ENCODE peak calls at places on chromosomes 12 and 14, in five cellular contexts. X is tibial nerve, E is HCT116, M is upper lobe of left lung, B is IMR-90. C is an unnamed sample.

GRCh38 chr12:16669756-16670155 is 63.8 kb upstream of the LMO3 start:
- DNase-seq in X (no peak), E (no peak), M (no peak), B (no peak), C (no peak)

GRCh38 chr12:104998423-104999346 is 12.6 kb downstream of the NOPCHAP1 start:
- DNase-seq in X (no peak), E (no peak), M (no peak), B (no peak), C (no peak)

GRCh38 chr14:40616579-40616978 is 990.1 kb upstream of the LRFN5 start:
- DNase-seq in X (no peak), E (no peak), M (no peak), B (no peak), C (no peak)

GRCh38 chr12:100539209-100539608 is 34.3 kb upstream of the GAS2L3 start:
- DNase-seq in X (no peak), E (no peak), M (no peak), B (peak; percentile 37), C (no peak)

GRCh38 chr12:93183940-93184663 is 193.6 kb upstream of the NUDT4 start:
- DNase-seq in X (peak; percentile 75), E (no peak), M (peak; percentile 23), B (no peak), C (no peak)

GRCh38 chr14:92596328-92596943 is 82.9 kb downstream of the RIN3 start:
- DNase-seq in X (no peak), E (no peak), M (no peak), B (no peak), C (no peak)

GRCh38 chr12:109529618-109530300 is 43.5 kb downstream of the MMAB start:
- DNase-seq in X (no peak), E (no peak), M (no peak), B (no peak), C (no peak)

GRCh38 chr14:48398675-48399282 is 723.4 kb upstream of the MDGA2 start:
- DNase-seq in X (peak; percentile 15), E (peak; percentile 33), M (no peak), B (peak; percentile 47), C (no peak)

GRCh38 chr12:130993759-130994670 is 40.3 kb downstream of the ADGRD1 start:
- DNase-seq in X (no peak), E (no peak), M (no peak), B (no peak), C (no peak)

GRCh38 chr12:52311282-52311643 is 9.9 kb downstream of the KRT83 start:
- DNase-seq in X (no peak), E (no peak), M (no peak), B (no peak), C (no peak)

GRCh38 chr14:55077155-55077554 is 25.7 kb downstream of the MAPK1IP1L start:
- DNase-seq in X (no peak), E (peak; percentile 58), M (no peak), B (no peak), C (no peak)

GRCh38 chr12:65960820-65961691 is 136.8 kb downstream of the HMGA2 start:
- DNase-seq in X (no peak), E (no peak), M (no peak), B (peak; percentile 53), C (no peak)

GRCh38 chr14:55707365-55707804 is 127.4 kb downstream of the KTN1 start:
- DNase-seq in X (peak; percentile 17), E (no peak), M (no peak), B (peak; percentile 76), C (no peak)

GRCh38 chr12:6241495-6241894 is 41.3 kb downstream of the CD9 start:
- DNase-seq in X (peak; percentile 53), E (no peak), M (peak; percentile 86), B (no peak), C (no peak)

GRCh38 chr14:71415404-71415690 is 508.1 kb downstream of the PCNX1 start:
- DNase-seq in X (peak; percentile 19), E (no peak), M (no peak), B (peak; percentile 79), C (no peak)

GRCh38 chr14:63178912-63179311 is 25.3 kb upstream of the RHOJ start:
- DNase-seq in X (no peak), E (no peak), M (no peak), B (peak; percentile 46), C (no peak)

GRCh38 chr12:13339091-13339490 is 142.6 kb downstream of the EMP1 start:
- DNase-seq in X (no peak), E (no peak), M (no peak), B (no peak), C (no peak)

GRCh38 chr12:77727442-77728001 is 103.2 kb upstream of the NAV3 start:
- DNase-seq in X (no peak), E (no peak), M (no peak), B (no peak), C (no peak)

GRCh38 chr12:16950041-16950677 is 344.2 kb upstream of the LMO3 start:
- DNase-seq in X (no peak), E (no peak), M (no peak), B (no peak), C (no peak)

DNA sequence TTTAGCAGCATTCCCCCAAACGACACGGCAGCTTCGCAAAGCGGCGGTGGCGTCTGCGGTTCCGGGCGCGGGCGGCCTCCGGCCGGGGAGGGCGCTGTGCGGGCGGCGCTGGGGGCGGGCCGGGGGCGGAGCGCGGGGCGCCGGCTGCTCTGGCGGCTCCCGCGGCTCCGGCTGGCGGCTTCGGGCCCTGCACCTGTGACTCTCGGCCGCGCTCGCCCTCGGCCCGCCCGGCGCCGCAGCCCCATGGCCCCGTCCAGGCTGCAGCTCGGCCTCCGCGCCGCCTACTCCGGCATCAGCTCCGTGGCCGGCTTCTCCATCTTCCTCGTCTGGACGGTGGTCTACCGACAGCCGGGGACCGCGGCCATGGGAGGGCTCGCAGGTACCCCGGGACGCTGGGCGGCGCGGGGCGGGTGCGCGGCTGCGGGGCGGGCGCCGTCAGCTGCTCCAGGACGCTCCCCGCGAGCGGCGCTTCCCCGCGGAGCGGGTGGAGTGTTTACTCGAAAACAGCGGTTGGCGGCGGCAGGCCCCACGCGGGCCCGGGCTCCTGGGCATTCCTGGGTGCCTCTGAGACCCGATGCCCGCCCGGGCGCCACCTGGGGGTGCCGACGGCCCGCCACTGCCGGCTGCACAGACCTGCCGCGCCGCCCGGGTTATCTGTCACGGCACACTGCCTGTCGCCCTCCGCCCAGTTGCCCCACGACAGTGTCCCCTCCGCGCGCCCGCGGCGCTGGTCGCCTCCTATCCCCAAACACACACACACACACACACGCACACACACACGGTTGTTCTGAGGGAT is at the start of gene SLC48A1:
- DNase-seq in X (peak; percentile 43), E (no peak), M (peak; percentile 82), B (peak; percentile 46), C (no peak)
- TF ChIP-seq POLR2A in X (peak; percentile 51), E (peak; percentile 46), M (peak; percentile 61), B (no peak), C (no peak)

GRCh38 chr14:102547067-102547466 is 37.5 kb upstream of the ANKRD9 start:
- DNase-seq in X (no peak), E (no peak), M (no peak), B (no peak), C (no peak)
- H3K4me3 ChIP-seq in X (no peak overlapping the region), E (no peak overlapping the region), M (no peak overlapping the region), B (no peak overlapping the region), C (no peak overlapping the region)

DNA sequence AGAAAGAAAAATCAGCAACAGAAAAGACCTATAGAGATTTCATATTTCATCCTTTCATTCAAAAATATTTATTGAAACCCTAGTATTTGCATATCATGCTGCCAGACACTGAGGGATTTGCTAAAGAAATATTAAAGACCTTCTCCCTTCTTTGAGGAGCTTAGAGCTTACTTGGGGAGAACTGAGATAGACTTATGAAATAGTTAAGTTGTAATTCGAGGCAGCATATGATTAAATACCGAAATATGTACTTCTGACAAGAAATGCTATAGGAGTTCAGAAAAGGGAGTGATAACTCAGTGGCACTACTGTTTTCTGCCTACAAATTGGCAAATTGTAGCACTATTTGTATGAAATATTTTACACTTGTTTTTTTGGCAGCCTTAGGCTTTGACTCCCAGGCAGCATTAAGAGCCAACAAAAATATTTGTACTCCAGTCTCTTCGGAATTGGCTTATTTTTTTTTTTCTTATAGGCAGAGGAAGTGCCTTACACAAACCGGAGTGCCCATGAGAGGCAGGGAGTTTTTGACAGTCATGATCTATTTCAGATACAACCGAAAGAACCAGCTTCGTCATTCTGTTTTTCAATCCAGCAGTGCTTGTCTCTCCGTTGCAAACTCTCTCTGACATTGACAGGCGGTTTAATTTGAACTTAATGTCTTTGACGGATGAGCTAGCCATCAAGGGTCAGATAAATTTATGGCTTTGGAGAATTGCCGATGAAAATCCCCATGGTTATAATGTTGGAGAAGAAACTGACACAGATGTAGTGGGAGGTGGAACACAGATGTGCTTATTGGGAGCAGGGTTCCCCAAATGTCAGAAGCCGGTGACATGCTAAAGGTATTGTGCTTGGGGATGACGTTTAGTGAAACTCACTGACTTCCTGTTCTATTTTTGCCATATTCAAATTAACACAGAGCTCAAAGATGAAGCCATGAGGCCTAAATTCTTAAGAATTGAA is 59.4 kb downstream of the PLXNC1 start:
- DNase-seq in X (peak; percentile 14), E (no peak), M (peak; percentile 34), B (no peak), C (no peak)
- TF ChIP-seq POLR2A in X (no peak), E (no peak), M (no peak), B (no peak), C (no peak)

GRCh38 chr12:54001283-54002187 is 1.6 kb downstream of the HOXC9 start:
- DNase-seq in X (no peak), E (no peak), M (no peak), B (no peak), C (no peak)

GRCh38 chr12:54000105-54000773 is at the start of gene HOXC9:
- DNase-seq in X (no peak), E (no peak), M (no peak), B (no peak), C (no peak)

GRCh38 chr12:54002278-54002914 is 2.4 kb downstream of the HOXC9 start:
- DNase-seq in X (no peak), E (no peak), M (no peak), B (no peak), C (no peak)

GRCh38 chr12:53999596-54000104 is 311 bp upstream of the HOXC9 start:
- DNase-seq in X (peak; percentile 84), E (peak; percentile 75), M (no peak), B (peak; percentile 31), C (peak; percentile 96)

DNA sequence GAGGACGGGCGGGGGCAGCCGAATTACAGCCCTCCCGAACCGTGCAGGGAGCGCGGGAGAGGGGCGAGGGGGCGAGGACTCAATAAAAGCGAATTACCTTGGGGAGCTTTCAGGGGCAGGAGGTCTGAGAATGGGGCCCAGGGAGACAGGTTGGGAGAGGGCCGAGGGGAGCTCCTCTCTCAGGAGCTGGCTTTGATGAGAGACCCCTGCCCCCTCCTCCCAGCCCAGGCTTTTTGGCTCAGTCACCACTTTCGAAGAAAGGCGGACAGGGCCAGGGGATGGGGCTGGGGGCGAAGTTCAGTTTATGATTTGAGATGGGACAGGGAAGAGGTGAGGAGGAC is 783 bp downstream of the HOXC9 start:
- DNase-seq in X (no peak), E (no peak), M (no peak), B (no peak), C (no peak)
- H3K4me3 ChIP-seq in X (peak overlapping the region; percentile 64), E (peak overlapping the region; percentile 84), M (no peak overlapping the region), B (no peak overlapping the region), C (peak overlapping the region; percentile 64)